ENCODE peak calls at places on chromosome 18, in eight cellular contexts. X, D, O, J, E, F, H and K are unnamed samples. For H3K9me3, the result is how much of the 10 kb centered on the place peaks cover.

GRCh38 chr18:79068299-79068945 is 772 bp upstream of the ATP9B start:
- DNase-seq in D (no peak), J (peak), H (no peak), E (peak), X (no peak), O (no peak), F (no peak), K (no peak)

GRCh38 chr18:49052891-49053644 is 102.3 kb upstream of the SMAD7 start:
- DNase-seq in O (peak), F (peak), H (no peak), X (no peak), D (no peak), J (peak), E (peak), K (peak)

GRCh38 chr18:58241877-58242276 is 197.9 kb downstream of the NEDD4L start:
- DNase-seq in J (peak), X (no peak), D (no peak), F (peak), H (no peak), E (no peak), O (no peak), K (no peak)

GRCh38 chr18:22204996-22205395 is 35.6 kb downstream of the GATA6 start:
- DNase-seq in J (no peak), E (no peak), X (no peak), F (no peak), O (no peak), H (no peak), D (no peak), K (no peak)

GRCh38 chr18:58901143-58901542 is 36.5 kb downstream of the ZNF532 start:
- DNase-seq in J (no peak), F (no peak), O (no peak), D (no peak), H (no peak), X (no peak), E (no peak), K (no peak)

GRCh38 chr18:68925268-68925667 is 127.4 kb downstream of the CCDC102B start:
- DNase-seq in X (no peak), O (no peak), D (peak), E (no peak), J (peak), H (no peak), F (peak), K (no peak)

GRCh38 chr18:12839057-12839525 is 44.9 kb downstream of the PTPN2 start:
- DNase-seq in F (peak), D (peak), X (no peak), E (no peak), J (peak), H (no peak), O (no peak), K (no peak)

GRCh38 chr18:59918320-59918755 is 18.5 kb downstream of the PMAIP1 start:
- DNase-seq in J (peak), H (peak), D (peak), O (peak), F (peak), E (peak), X (peak), K (no peak)

GRCh38 chr18:35463050-35463449 is 34.7 kb downstream of the INO80C start:
- DNase-seq in D (no peak), J (no peak), F (no peak), H (no peak), O (peak), E (no peak), X (no peak), K (no peak)

GRCh38 chr18:69574401-69574800 is 173.7 kb downstream of the DOK6 start:
- DNase-seq in J (peak), H (no peak), O (no peak), D (no peak), F (no peak), X (no peak), E (no peak), K (no peak)

GRCh38 chr18:76450912-76451421 is 44.1 kb downstream of the ZNF516 start:
- DNase-seq in D (peak), X (peak), E (no peak), O (peak), H (no peak), F (peak), J (peak), K (no peak)

GRCh38 chr18:44936485-44936884 is 255.8 kb downstream of the SETBP1 start:
- DNase-seq in F (no peak), O (no peak), D (no peak), H (no peak), X (no peak), E (no peak), J (no peak), K (no peak)

GRCh38 chr18:48839819-48840490 is 110.8 kb downstream of the SMAD7 start:
- DNase-seq in F (no peak), H (no peak), X (peak), J (no peak), E (no peak), O (no peak), D (no peak), K (no peak)

DNA sequence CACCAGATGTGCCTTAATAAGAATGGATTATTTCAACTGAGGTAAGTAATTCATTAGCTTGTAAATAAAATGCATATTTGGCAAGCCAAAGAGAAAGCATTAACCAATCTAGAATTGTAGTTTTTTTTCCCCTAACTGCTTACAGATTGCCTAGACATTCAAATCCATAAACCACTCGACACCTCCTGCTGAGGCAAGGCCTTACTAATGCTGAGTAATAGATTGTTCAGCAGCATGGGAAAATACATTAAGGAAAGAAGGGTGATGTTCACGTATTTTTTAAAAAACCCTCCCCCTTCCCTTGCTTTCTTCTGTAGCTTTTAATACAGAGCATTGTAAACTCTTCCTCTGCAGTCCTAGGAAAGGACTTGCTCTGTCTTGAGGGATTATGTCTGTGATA is 17.0 kb upstream of the LINC00305 start:
- DNase-seq in X (no peak), D (no peak), H (no peak), F (no peak), J (peak), O (no peak), E (no peak), K (no peak)
- H3K9me3 ChIP-seq in X (under half), D (under half), H (under half), F (under half), J (under half), O (under half), E (under half), K (under half)

DNA sequence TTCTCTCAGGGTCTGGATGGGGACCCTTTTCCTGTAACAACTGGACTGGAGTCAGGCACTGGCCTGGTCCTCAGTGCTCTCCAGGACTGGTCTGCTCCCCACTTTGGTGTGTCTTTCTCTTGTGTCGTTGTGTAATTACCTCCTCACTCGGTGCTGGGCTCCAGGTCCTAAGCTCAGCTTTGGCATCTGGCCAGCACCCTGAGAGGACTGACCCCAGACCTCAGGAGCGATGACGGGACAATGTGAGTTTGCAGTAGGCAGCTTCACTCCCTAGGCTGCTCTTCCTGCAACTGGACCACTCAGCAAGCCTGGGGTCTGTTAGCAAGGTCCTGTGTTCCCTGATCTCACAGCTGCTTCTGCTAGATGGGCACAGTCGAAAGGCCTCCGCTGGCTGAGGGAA is 93.8 kb downstream of the COLEC12 start:
- DNase-seq in E (no peak), F (no peak), D (no peak), J (no peak), O (no peak), H (no peak), X (no peak), K (no peak)
- H3K4me3 ChIP-seq in E (no peak), F (no peak), D (no peak), J (no peak), O (no peak), H (no peak), X (no peak), K (no peak)

DNA sequence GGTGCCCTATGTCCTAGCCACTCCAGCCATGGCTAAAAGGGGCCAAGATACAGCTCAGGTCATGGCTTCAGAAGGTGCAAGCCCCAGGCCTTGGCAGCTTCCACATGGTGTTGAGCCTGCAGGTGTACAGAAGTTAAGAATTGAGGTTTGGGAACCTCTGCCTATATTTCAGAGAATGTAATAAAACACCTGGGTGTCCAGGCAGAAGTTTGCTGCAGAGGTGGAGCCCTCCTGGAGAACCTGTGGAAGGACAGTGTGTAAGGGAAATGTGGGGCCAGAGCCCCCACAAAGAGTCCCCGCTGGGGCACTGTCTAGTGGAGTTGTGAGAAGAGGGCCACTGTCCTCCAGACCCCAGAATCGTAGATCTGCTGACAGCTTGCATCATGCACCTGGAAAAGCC is 74.1 kb downstream of the SMIM21 start:
- DNase-seq in J (no peak), F (no peak), X (no peak), D (no peak), O (no peak), E (no peak), H (no peak), K (no peak)
- H3K9me3 ChIP-seq in J (under half), F (under half), X (under half), D (under half), O (under half), E (under half), H (under half), K (under half)

GRCh38 chr18:657998-658946 is 819 bp downstream of the TYMS start:
- DNase-seq in O (peak), E (peak), F (peak), D (peak), J (peak), H (peak), X (peak), K (peak)

GRCh38 chr18:654601-655000 is 2.9 kb upstream of the TYMS start:
- DNase-seq in D (peak), O (no peak), F (no peak), J (no peak), E (no peak), X (no peak), H (no peak), K (no peak)

GRCh38 chr18:653512-653911 is 3.9 kb upstream of the TYMS start:
- DNase-seq in H (no peak), O (no peak), X (no peak), J (no peak), F (no peak), E (no peak), D (no peak), K (no peak)

GRCh38 chr18:657311-657997 is at the start of gene TYMS:
- DNase-seq in H (peak), O (peak), F (peak), X (peak), E (peak), J (peak), D (peak), K (peak)

GRCh38 chr18:655445-655844 is 2.0 kb upstream of the TYMS start:
- DNase-seq in O (no peak), F (no peak), J (no peak), X (no peak), D (no peak), E (no peak), H (no peak), K (no peak)
- H3K4me3 ChIP-seq in O (no peak), F (no peak), J (no peak), X (no peak), D (no peak), E (no peak), H (no peak), K (no peak)

GRCh38 chr18:6004683-6005082 is 109.4 kb upstream of the TMEM200C start:
- DNase-seq in H (no peak), J (no peak), D (no peak), E (no peak), F (no peak), X (no peak), O (no peak), K (no peak)
- H3K9me3 ChIP-seq in H (under half), J (under half), D (under half), E (under half), F (under half), X (under half), O (under half), K (under half)

GRCh38 chr18:10020176-10020575 is 106.4 kb downstream of the VAPA start:
- DNase-seq in D (no peak), E (no peak), J (peak), H (no peak), O (no peak), X (no peak), F (no peak), K (no peak)
- H3K4me3 ChIP-seq in D (no peak), E (no peak), J (no peak), H (no peak), O (no peak), X (no peak), F (no peak), K (no peak)

GRCh38 chr18:905948-906415 is 1.3 kb downstream of the ADCYAP1 start:
- DNase-seq in J (no peak), H (no peak), D (no peak), X (no peak), E (no peak), O (peak), F (no peak), K (no peak)

GRCh38 chr18:906416-907170 is 1.9 kb downstream of the ADCYAP1 start:
- DNase-seq in E (no peak), F (no peak), D (no peak), J (peak), X (no peak), O (peak), H (no peak), K (no peak)

GRCh38 chr18:908631-909621 is 4.3 kb downstream of the ADCYAP1 start:
- DNase-seq in J (peak), E (no peak), O (no peak), X (no peak), H (no peak), D (no peak), F (no peak), K (no peak)

GRCh38 chr18:907880-908512 is 3.3 kb downstream of the ADCYAP1 start:
- DNase-seq in D (no peak), H (no peak), E (no peak), F (no peak), J (no peak), O (no peak), X (no peak), K (no peak)

DNA sequence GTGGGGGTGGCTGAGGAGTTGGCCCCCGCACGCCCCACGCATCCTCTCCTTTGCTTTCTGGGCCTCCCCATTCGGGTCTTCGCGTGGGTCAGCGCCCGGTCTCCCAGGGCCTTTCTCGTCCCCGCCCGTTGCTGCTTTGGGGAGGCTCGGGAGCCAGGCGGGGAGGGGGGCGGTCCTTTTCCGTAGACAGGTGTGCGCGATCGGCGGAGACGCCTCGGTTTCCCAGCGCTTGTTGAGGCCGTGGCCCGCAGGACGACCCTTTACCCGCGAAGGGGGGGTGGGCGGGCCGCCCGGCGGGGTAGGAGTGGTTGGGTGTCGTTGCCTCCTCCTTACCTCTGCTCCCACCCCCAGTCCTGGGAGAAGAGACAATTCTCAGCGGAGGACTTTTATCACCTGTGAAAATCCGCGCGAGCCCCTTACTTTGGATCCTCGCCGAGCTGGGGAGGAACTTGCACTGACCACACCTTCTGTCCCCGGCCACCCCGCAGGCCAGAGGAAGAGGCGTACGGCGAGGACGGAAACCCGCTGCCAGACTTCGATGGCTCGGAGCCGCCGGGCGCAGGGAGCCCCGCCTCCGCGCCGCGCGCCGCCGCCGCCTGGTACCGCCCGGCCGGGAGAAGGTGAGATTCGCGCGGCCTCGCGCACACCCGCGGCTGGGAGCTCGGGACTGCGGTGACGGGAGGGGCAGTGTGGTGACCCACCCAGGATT is 2.7 kb downstream of the ADCYAP1 start:
- DNase-seq in O (peak), X (peak), F (no peak), H (no peak), E (no peak), J (peak), D (no peak), K (no peak)
- H3K9me3 ChIP-seq in O (under half), X (under half), F (under half), H (under half), E (under half), J (under half), D (under half), K (under half)

GRCh38 chr18:23684515-23685197 is 4.6 kb upstream of the LAMA3 start:
- DNase-seq in H (peak), O (no peak), E (no peak), F (no peak), D (no peak), J (peak), X (no peak), K (no peak)

GRCh38 chr18:23689031-23689615 is at the start of gene LAMA3:
- DNase-seq in H (peak), F (peak), X (peak), E (no peak), J (peak), D (no peak), O (peak), K (peak)

GRCh38 chr18:23689616-23690504 is 607 bp downstream of the LAMA3 start:
- DNase-seq in X (peak), F (peak), J (no peak), O (peak), E (no peak), D (no peak), H (peak), K (peak)

GRCh38 chr18:23690505-23691068 is 1.3 kb downstream of the LAMA3 start:
- DNase-seq in X (no peak), F (no peak), E (no peak), D (no peak), O (no peak), H (no peak), J (no peak), K (no peak)

DNA sequence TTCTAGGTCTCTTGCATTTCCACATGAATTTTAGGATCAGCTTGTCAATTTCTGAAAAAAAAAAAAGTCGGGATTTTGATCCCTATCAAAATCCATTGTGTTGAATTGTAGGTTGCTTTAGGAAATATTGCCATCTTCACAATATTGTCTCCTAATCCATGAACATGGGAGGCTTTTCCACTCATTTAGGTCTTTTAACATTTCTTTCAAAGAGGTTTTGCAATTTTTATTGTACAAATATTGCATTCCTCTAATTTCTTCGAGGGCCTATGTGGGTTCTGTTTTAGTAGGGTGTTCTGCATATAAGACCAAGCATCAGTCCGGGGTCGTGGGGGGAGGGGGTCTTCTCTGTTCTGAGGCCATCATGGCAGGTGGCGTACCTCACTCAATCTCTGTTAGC is 725 bp upstream of the LAMA3 start:
- DNase-seq in F (no peak), X (no peak), H (no peak), E (no peak), J (no peak), O (no peak), D (no peak), K (no peak)
- H3K4me3 ChIP-seq in F (no peak), X (peak), H (peak), E (no peak), J (no peak), O (no peak), D (no peak), K (no peak)